ENCODE peak calls at places on chromosomes 16 and 17, in eight cellular contexts. F, Z, H, J, B, K, R and G are unnamed samples.

GRCh38 chr16:29983420-29984136 is 9.9 kb downstream of the TAOK2 start:
- DNase-seq in H (no peak), K (no peak), R (no peak), J (no peak), Z (no peak), B (no peak), F (no peak), G (no peak)

GRCh38 chr16:86319871-86320270 is 190.5 kb upstream of the FOXF1 start:
- DNase-seq in J (peak; percentile 61), H (no peak), K (no peak), R (peak; percentile 44), B (no peak), Z (no peak), F (no peak), G (no peak)

GRCh38 chr16:28845173-28846079 is 722 bp downstream of the TUFM start:
- DNase-seq in B (peak; percentile 32), Z (peak; percentile 44), J (no peak), K (peak; percentile 78), F (no peak), R (peak; percentile 48), H (peak; percentile 18), G (no peak)

GRCh38 chr17:8488491-8488890 is 52.8 kb downstream of the NDEL1 start:
- DNase-seq in B (no peak), Z (no peak), K (no peak), J (no peak), F (no peak), H (no peak), R (no peak), G (no peak)

GRCh38 chr17:63232565-63233310 is 213.4 kb downstream of the CYB561 start:
- DNase-seq in J (no peak), R (no peak), Z (no peak), F (no peak), H (no peak), K (no peak), B (no peak), G (no peak)

GRCh38 chr16:86383488-86384262 is 126.7 kb upstream of the FOXF1 start:
- DNase-seq in F (no peak), H (peak; percentile 53), K (peak; percentile 29), B (no peak), J (peak; percentile 94), Z (no peak), R (peak; percentile 94), G (peak; percentile 88)

GRCh38 chr16:75627856-75628255 is 4.8 kb upstream of the ADAT1 start:
- DNase-seq in H (no peak), Z (no peak), K (no peak), F (no peak), R (no peak), J (no peak), B (no peak), G (no peak)

GRCh38 chr17:11737290-11737679 is 139.0 kb downstream of the DNAH9 start:
- DNase-seq in F (no peak), K (no peak), Z (no peak), B (no peak), R (no peak), H (no peak), J (no peak), G (no peak)

GRCh38 chr17:36661047-36661666 is 59.8 kb downstream of the MRM1 start:
- DNase-seq in Z (no peak), H (no peak), F (no peak), K (no peak), R (no peak), B (no peak), J (no peak), G (no peak)

GRCh38 chr16:59698341-59698979 is 964.3 kb upstream of the GOT2 start:
- DNase-seq in J (peak; percentile 74), H (peak; percentile 58), B (no peak), R (peak; percentile 37), F (no peak), Z (no peak), K (no peak), G (peak; percentile 54)

GRCh38 chr17:57948555-57949420 is 6.4 kb downstream of the CUEDC1 start:
- DNase-seq in F (no peak), H (peak; percentile 96), R (peak; percentile 99), J (peak; percentile 76), Z (no peak), B (no peak), K (peak; percentile 99), G (peak; percentile 82)

GRCh38 chr16:85309656-85310587 is 197.7 kb upstream of the CIBAR2 start:
- DNase-seq in H (no peak), J (no peak), F (no peak), Z (peak; percentile 34), R (no peak), K (no peak), B (no peak), G (no peak)

GRCh38 chr17:38815576-38816193 is 9.4 kb downstream of the CWC25 start:
- DNase-seq in J (peak; percentile 22), H (peak; percentile 52), F (no peak), K (peak; percentile 95), R (peak; percentile 73), Z (no peak), B (no peak), G (peak; percentile 85)

GRCh38 chr16:2952679-2953078 is 11.4 kb upstream of the KREMEN2 start:
- DNase-seq in K (no peak), R (no peak), F (no peak), Z (no peak), B (no peak), H (no peak), J (no peak), G (no peak)

GRCh38 chr17:28272166-28272565 is 46.8 kb upstream of the TMEM97 start:
- DNase-seq in B (no peak), R (peak; percentile 53), H (no peak), J (no peak), K (no peak), F (no peak), Z (no peak), G (no peak)

GRCh38 chr16:75555213-75555706 is 792 bp downstream of the TMEM231 start:
- DNase-seq in K (peak; percentile 93), Z (peak; percentile 29), F (no peak), H (peak; percentile 86), R (peak; percentile 94), B (peak; percentile 87), J (peak; percentile 91), G (peak; percentile 92)

GRCh38 chr17:37527249-37527851 is 37.7 kb downstream of the DUSP14 start:
- DNase-seq in R (peak; percentile 63), J (peak; percentile 69), B (peak; percentile 45), F (peak; percentile 50), Z (no peak), H (peak; percentile 58), K (peak; percentile 72), G (peak; percentile 66)

GRCh38 chr17:81652901-81653771 is 3.2 kb downstream of the PDE6G start:
- DNase-seq in R (no peak), K (no peak), H (no peak), F (no peak), Z (peak; percentile 38), B (no peak), J (no peak), G (no peak)

GRCh38 chr17:68378202-68379149 is 78.8 kb downstream of the WIPI1 start:
- DNase-seq in H (peak; percentile 95), B (peak; percentile 41), J (peak; percentile 97), Z (no peak), K (no peak), R (peak; percentile 93), F (no peak), G (peak; percentile 98)

GRCh38 chr16:81181013-81181720 is 57.3 kb upstream of the BCO1 start:
- DNase-seq in J (peak; percentile 95), F (no peak), H (peak; percentile 92), R (peak; percentile 99), Z (no peak), B (peak; percentile 49), K (peak; percentile 99), G (peak; percentile 98)

GRCh38 chr16:12120331-12120981 is 143.9 kb downstream of the SNX29 start:
- DNase-seq in B (peak; percentile 71), Z (no peak), R (no peak), K (no peak), H (peak; percentile 83), F (no peak), J (peak; percentile 79), G (peak; percentile 74)

GRCh38 chr17:28810437-28810836 is 32.2 kb downstream of the FAM222B start:
- DNase-seq in B (no peak), H (no peak), Z (no peak), F (no peak), J (no peak), K (no peak), R (no peak), G (no peak)

GRCh38 chr17:73628642-73629552 is 15.3 kb downstream of the SDK2 start:
- DNase-seq in B (no peak), H (no peak), Z (no peak), J (no peak), K (no peak), F (no peak), R (no peak), G (no peak)

GRCh38 chr17:13931111-13931526 is 138.2 kb upstream of the COX10 start:
- DNase-seq in J (peak; percentile 62), R (peak; percentile 58), K (no peak), B (no peak), Z (no peak), H (peak; percentile 65), F (no peak), G (peak; percentile 60)

GRCh38 chr16:20042848-20043247 is 30.8 kb downstream of the GPR139 start:
- DNase-seq in K (peak; percentile 67), J (no peak), H (no peak), B (no peak), R (no peak), Z (no peak), F (no peak), G (no peak)